ENCODE peak calls at places on chromosomes 7 and 10, in ten cellular contexts. F, K, O, G, X, W, T, P, Z and E are unnamed samples.

GRCh38 chr10:62625484-62625883 is 179.0 kb upstream of the ADO start:
- DNase-seq in F (no peak), W (no peak), P (no peak), Z (no peak), G (no peak), X (no peak), T (no peak), K (no peak), O (no peak), E (no peak)

GRCh38 chr7:8133955-8134733 is 127.8 kb downstream of the ICA1 start:
- DNase-seq in W (no peak), G (no peak), T (no peak), P (no peak), X (no peak), F (peak; percentile 79), Z (no peak), K (no peak), O (no peak), E (peak; percentile 99)

GRCh38 chr10:24858244-24858907 is 94.0 kb downstream of the PRTFDC1 start:
- DNase-seq in K (peak; percentile 83), Z (peak; percentile 89), P (no peak), W (peak; percentile 48), F (no peak), O (no peak), T (peak; percentile 90), X (peak; percentile 51), G (no peak), E (no peak)

GRCh38 chr7:51428226-51428887 is 111.7 kb upstream of the COBL start:
- DNase-seq in K (peak; percentile 5), W (no peak), X (peak; percentile 3), O (no peak), T (no peak), Z (peak; percentile 19), F (no peak), P (no peak), G (no peak), E (no peak)

GRCh38 chr10:59752278-59752940 is 846 bp downstream of the MRLN start:
- DNase-seq in O (no peak), W (no peak), Z (no peak), F (no peak), G (no peak), T (no peak), K (no peak), X (no peak), P (no peak), E (no peak)

GRCh38 chr7:81710751-81711150 is 59.1 kb downstream of the HGF start:
- DNase-seq in O (no peak), X (no peak), G (no peak), W (no peak), K (no peak), Z (no peak), F (no peak), P (no peak), T (no peak), E (no peak)

GRCh38 chr7:156764016-156764669 is 123.6 kb downstream of the RNF32 start:
- DNase-seq in W (peak; percentile 63), X (peak; percentile 90), O (peak; percentile 69), Z (peak; percentile 82), G (peak; percentile 22), F (no peak), P (peak; percentile 76), K (peak; percentile 81), T (peak; percentile 85), E (peak; percentile 18)

GRCh38 chr10:119370046-119370770 is 162.8 kb downstream of the GRK5 start:
- DNase-seq in G (peak; percentile 53), P (no peak), K (peak; percentile 84), T (peak; percentile 61), Z (peak; percentile 88), F (no peak), X (peak; percentile 84), W (no peak), O (no peak), E (no peak)

GRCh38 chr7:96097802-96098201 is 224.1 kb downstream of the SLC25A13 start:
- DNase-seq in G (no peak), Z (no peak), O (no peak), T (no peak), X (no peak), W (no peak), P (no peak), F (no peak), K (peak; percentile 91), E (no peak)

GRCh38 chr7:16494955-16495719 is 29.6 kb upstream of the SOSTDC1 start:
- DNase-seq in P (no peak), O (no peak), F (no peak), T (no peak), X (no peak), W (no peak), Z (no peak), G (no peak), K (no peak), E (no peak)

GRCh38 chr10:79274279-79275104 is 72.8 kb upstream of the PPIF start:
- DNase-seq in G (peak; percentile 75), K (peak; percentile 47), P (peak; percentile 87), Z (peak; percentile 33), T (peak; percentile 23), O (peak; percentile 56), W (peak; percentile 35), X (no peak), F (no peak), E (no peak)

GRCh38 chr10:132532784-132533560 is 4.6 kb upstream of the INPP5A start:
- DNase-seq in P (peak; percentile 15), T (peak; percentile 33), X (peak; percentile 85), G (peak; percentile 14), F (no peak), K (peak; percentile 78), O (no peak), Z (peak; percentile 82), W (no peak), E (peak; percentile 62)

GRCh38 chr7:31171216-31171750 is 119.2 kb downstream of the ADCYAP1R1 start:
- DNase-seq in W (no peak), Z (no peak), T (no peak), O (no peak), G (no peak), F (no peak), P (no peak), X (no peak), K (no peak), E (no peak)

GRCh38 chr10:71852335-71852937 is 1.4 kb upstream of the PSAP start:
- DNase-seq in F (no peak), W (no peak), Z (no peak), P (peak; percentile 62), K (no peak), X (no peak), T (no peak), G (no peak), O (no peak), E (no peak)
- H3K4me3 ChIP-seq in F (no peak overlapping the region), W (no peak overlapping the region), Z (no peak overlapping the region), P (no peak overlapping the region), K (no peak overlapping the region), X (no peak overlapping the region), T (no peak overlapping the region), G (no peak overlapping the region), O (no peak overlapping the region), E (no peak overlapping the region)

DNA sequence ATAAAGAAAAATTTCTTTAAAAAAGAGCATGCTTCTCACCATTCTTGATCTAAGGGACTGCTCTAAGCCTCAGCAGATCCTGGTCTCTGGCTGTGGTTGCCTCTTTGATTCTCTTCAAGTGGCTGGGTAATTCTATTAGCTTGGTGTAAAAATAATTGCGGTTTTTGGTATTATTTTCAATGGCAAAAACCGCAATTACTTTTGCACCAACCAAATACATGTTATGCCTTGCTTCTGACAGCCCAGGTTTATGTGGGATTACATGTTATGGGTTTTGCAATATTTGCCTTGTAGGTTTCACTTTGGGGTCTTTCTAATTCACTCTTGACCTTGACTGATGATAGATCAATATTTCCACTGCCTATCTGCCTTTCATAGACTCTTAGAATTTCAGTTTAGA is 20.0 kb upstream of the CREB5 start:
- DNase-seq in W (no peak), K (no peak), X (no peak), Z (no peak), G (no peak), T (no peak), F (no peak), O (no peak), P (no peak), E (no peak)
- TF ChIP-seq CTCF in W (no peak), K (no peak), X (no peak), Z (no peak), G (no peak), T (no peak), F (no peak), O (no peak), P (no peak), E (no peak)

GRCh38 chr10:8045728-8046494 is 8.6 kb upstream of the GATA3 start:
- DNase-seq in X (no peak), K (no peak), W (no peak), O (no peak), F (no peak), Z (no peak), P (no peak), G (no peak), T (no peak), E (no peak)

GRCh38 chr10:8048281-8049008 is 6.0 kb upstream of the GATA3 start:
- DNase-seq in T (no peak), X (no peak), P (no peak), O (no peak), F (peak; percentile 67), G (no peak), W (no peak), Z (no peak), K (no peak), E (no peak)

GRCh38 chr10:8049874-8050560 is 4.5 kb upstream of the GATA3 start:
- DNase-seq in K (no peak), W (no peak), G (no peak), T (no peak), O (no peak), X (no peak), F (no peak), Z (peak; percentile 25), P (no peak), E (no peak)

GRCh38 chr10:8049151-8049873 is 5.2 kb upstream of the GATA3 start:
- DNase-seq in O (no peak), T (no peak), G (no peak), K (no peak), Z (no peak), X (no peak), F (peak; percentile 44), P (no peak), W (no peak), E (no peak)

GRCh38 chr10:8047452-8048280 is 6.8 kb upstream of the GATA3 start:
- DNase-seq in K (no peak), X (no peak), F (peak; percentile 52), G (no peak), P (no peak), T (no peak), W (no peak), Z (no peak), O (no peak), E (no peak)
- H3K4me3 ChIP-seq in K (no peak overlapping the region), X (no peak overlapping the region), F (peak overlapping the region; percentile 44), G (no peak overlapping the region), P (no peak overlapping the region), T (no peak overlapping the region), W (no peak overlapping the region), Z (no peak overlapping the region), O (no peak overlapping the region), E (no peak overlapping the region)

GRCh38 chr10:121137533-121137932 is 286.4 kb downstream of the WDR11 start:
- DNase-seq in X (no peak), O (no peak), K (no peak), F (no peak), W (no peak), T (no peak), Z (no peak), P (no peak), G (no peak), E (no peak)
- TF ChIP-seq CTCF in X (no peak), O (no peak), K (no peak), F (no peak), W (no peak), T (no peak), Z (no peak), P (no peak), G (no peak), E (no peak)